ENCODE peak calls at places on chromosomes 16 and 17, in seven cellular contexts. One of them, this sample, is unnamed.

GRCh38 chr16:49776085-49776501 is 79.8 kb downstream of the ZNF423 start:
- DNase-seq in activated T-cell treated with anti-CD3 and anti-CD28 coated beads for 1 hour: no peak
- DNase-seq in AG08395: no peak
- DNase-seq in mucosa of descending colon: no peak
- DNase-seq in neural crest cell: peak; percentile 34
- DNase-seq in PC-9: no peak
- DNase-seq in Right ventricle myocardium inferior: peak; percentile 73
- DNase-seq in this sample: no peak

GRCh38 chr17:80751070-80751459 is 206.4 kb downstream of the RPTOR start:
- DNase-seq in Right ventricle myocardium inferior: no peak
- DNase-seq in PC-9: no peak
- DNase-seq in mucosa of descending colon: no peak
- DNase-seq in AG08395: peak; percentile 69
- DNase-seq in neural crest cell: no peak
- DNase-seq in activated T-cell treated with anti-CD3 and anti-CD28 coated beads for 1 hour: no peak
- DNase-seq in this sample: no peak

GRCh38 chr17:59845595-59846390 is 47.0 kb downstream of the TUBD1 start:
- DNase-seq in Right ventricle myocardium inferior: no peak
- DNase-seq in AG08395: no peak
- DNase-seq in neural crest cell: no peak
- DNase-seq in activated T-cell treated with anti-CD3 and anti-CD28 coated beads for 1 hour: no peak
- DNase-seq in mucosa of descending colon: peak; percentile 87
- DNase-seq in PC-9: peak; percentile 100
- DNase-seq in this sample: peak; percentile 99

GRCh38 chr16:3066440-3066748 is 954 bp downstream of the IL32 start:
- DNase-seq in activated T-cell treated with anti-CD3 and anti-CD28 coated beads for 1 hour: no peak
- DNase-seq in Right ventricle myocardium inferior: peak; percentile 47
- DNase-seq in AG08395: no peak
- DNase-seq in PC-9: no peak
- DNase-seq in mucosa of descending colon: no peak
- DNase-seq in neural crest cell: no peak
- DNase-seq in this sample: no peak

GRCh38 chr17:1474402-1475189 is 17.9 kb downstream of the MYO1C start:
- DNase-seq in AG08395: no peak
- DNase-seq in PC-9: no peak
- DNase-seq in mucosa of descending colon: no peak
- DNase-seq in neural crest cell: no peak
- DNase-seq in activated T-cell treated with anti-CD3 and anti-CD28 coated beads for 1 hour: no peak
- DNase-seq in Right ventricle myocardium inferior: no peak
- DNase-seq in this sample: no peak

GRCh38 chr17:57125406-57125805 is 40.4 kb downstream of the AKAP1 start:
- DNase-seq in AG08395: no peak
- DNase-seq in activated T-cell treated with anti-CD3 and anti-CD28 coated beads for 1 hour: no peak
- DNase-seq in PC-9: no peak
- DNase-seq in Right ventricle myocardium inferior: no peak
- DNase-seq in neural crest cell: no peak
- DNase-seq in mucosa of descending colon: no peak
- DNase-seq in this sample: no peak

GRCh38 chr16:57993452-57993851 is 7.0 kb downstream of the ZNF319 start:
- DNase-seq in Right ventricle myocardium inferior: no peak
- DNase-seq in activated T-cell treated with anti-CD3 and anti-CD28 coated beads for 1 hour: no peak
- DNase-seq in neural crest cell: no peak
- DNase-seq in PC-9: peak; percentile 56
- DNase-seq in mucosa of descending colon: no peak
- DNase-seq in AG08395: no peak
- DNase-seq in this sample: peak; percentile 82

GRCh38 chr17:2232244-2232638 is 71.3 kb downstream of the SMG6 start:
- DNase-seq in neural crest cell: no peak
- DNase-seq in AG08395: peak; percentile 46
- DNase-seq in activated T-cell treated with anti-CD3 and anti-CD28 coated beads for 1 hour: no peak
- DNase-seq in Right ventricle myocardium inferior: no peak
- DNase-seq in mucosa of descending colon: no peak
- DNase-seq in PC-9: no peak
- DNase-seq in this sample: no peak

GRCh38 chr16:1581804-1582203 is 30.1 kb downstream of the IFT140 start:
- DNase-seq in mucosa of descending colon: no peak
- DNase-seq in neural crest cell: no peak
- DNase-seq in AG08395: no peak
- DNase-seq in Right ventricle myocardium inferior: no peak
- DNase-seq in activated T-cell treated with anti-CD3 and anti-CD28 coated beads for 1 hour: no peak
- DNase-seq in PC-9: no peak
- DNase-seq in this sample: no peak

GRCh38 chr17:57674894-57675293 is 70.2 kb downstream of the CCDC182 start:
- DNase-seq in mucosa of descending colon: no peak
- DNase-seq in AG08395: no peak
- DNase-seq in neural crest cell: no peak
- DNase-seq in Right ventricle myocardium inferior: no peak
- DNase-seq in activated T-cell treated with anti-CD3 and anti-CD28 coated beads for 1 hour: no peak
- DNase-seq in PC-9: no peak
- DNase-seq in this sample: no peak

GRCh38 chr17:32586666-32587065 is 99.9 kb downstream of the CDK5R1 start:
- DNase-seq in activated T-cell treated with anti-CD3 and anti-CD28 coated beads for 1 hour: no peak
- DNase-seq in AG08395: peak; percentile 63
- DNase-seq in neural crest cell: no peak
- DNase-seq in mucosa of descending colon: no peak
- DNase-seq in Right ventricle myocardium inferior: no peak
- DNase-seq in PC-9: no peak
- DNase-seq in this sample: no peak

GRCh38 chr17:67994827-67995567 is 1.3 kb downstream of the C17orf58 start:
- DNase-seq in AG08395: peak; percentile 83
- DNase-seq in activated T-cell treated with anti-CD3 and anti-CD28 coated beads for 1 hour: no peak
- DNase-seq in Right ventricle myocardium inferior: no peak
- DNase-seq in PC-9: peak; percentile 77
- DNase-seq in neural crest cell: no peak
- DNase-seq in mucosa of descending colon: no peak
- DNase-seq in this sample: peak; percentile 76

GRCh38 chr17:82024859-82025258 is 1.8 kb downstream of the LRRC45 start:
- DNase-seq in AG08395: no peak
- DNase-seq in PC-9: no peak
- DNase-seq in neural crest cell: no peak
- DNase-seq in mucosa of descending colon: no peak
- DNase-seq in Right ventricle myocardium inferior: no peak
- DNase-seq in activated T-cell treated with anti-CD3 and anti-CD28 coated beads for 1 hour: no peak
- DNase-seq in this sample: no peak

This sample was measured in NCI-H69.